ENCODE peak calls at places on chromosomes 5 and 9, in four cellular contexts. I, G, P and C are unnamed samples.
A peak's percentile ranks its signal among the peaks of the same experiment; 100 is the strongest.

GRCh38 chr9:6630502-6631206 is 14.9 kb downstream of the GLDC start:
- DNase-seq in G (no peak), P (no peak), I (no peak), C (no peak)

GRCh38 chr9:71634753-71635152 is 133.6 kb downstream of the CEMIP2 start:
- DNase-seq in P (no peak), I (no peak), G (no peak), C (no peak)

GRCh38 chr9:5310851-5311250 is 6.3 kb upstream of the RLN2 start:
- DNase-seq in I (no peak), P (no peak), G (no peak), C (no peak)

GRCh38 chr5:169803077-169803981 is 166.3 kb downstream of the DOCK2 start:
- DNase-seq in G (no peak), P (peak; percentile 100), I (no peak), C (no peak)

GRCh38 chr5:156913719-156914370 is 49.2 kb downstream of the TIMD4 start:
- DNase-seq in P (no peak), I (no peak), G (no peak), C (no peak)

GRCh38 chr5:145752947-145753346 is 82.2 kb downstream of the PRELID2 start:
- DNase-seq in I (no peak), G (no peak), P (peak; percentile 66), C (no peak)

GRCh38 chr9:71806916-71807315 is 38.6 kb upstream of the CEMIP2 start:
- DNase-seq in I (peak; percentile 86), G (peak; percentile 67), P (peak; percentile 71), C (peak; percentile 14)

GRCh38 chr5:79728396-79728795 is 38.8 kb downstream of the CMYA5 start:
- DNase-seq in G (no peak), I (no peak), P (peak; percentile 6), C (no peak)

GRCh38 chr9:105401651-105402050 is 46.2 kb upstream of the FSD1L start:
- DNase-seq in G (no peak), P (peak; percentile 45), I (peak; percentile 62), C (no peak)
- TF ChIP-seq CTCF in G (no peak), P (no peak), I (peak; percentile 31), C (no peak)

GRCh38 chr5:61901997-61902396 is 404.0 kb upstream of the KIF2A start:
- DNase-seq in P (no peak), I (no peak), G (no peak), C (no peak)

GRCh38 chr5:61906820-61907219 is 399.2 kb upstream of the KIF2A start:
- DNase-seq in G (no peak), P (no peak), I (no peak), C (no peak)

GRCh38 chr5:61905635-61906034 is 400.4 kb upstream of the KIF2A start:
- DNase-seq in P (no peak), I (no peak), G (no peak), C (no peak)

GRCh38 chr5:61907995-61908394 is 398.0 kb upstream of the KIF2A start:
- DNase-seq in G (no peak), P (no peak), I (no peak), C (no peak)

DNA sequence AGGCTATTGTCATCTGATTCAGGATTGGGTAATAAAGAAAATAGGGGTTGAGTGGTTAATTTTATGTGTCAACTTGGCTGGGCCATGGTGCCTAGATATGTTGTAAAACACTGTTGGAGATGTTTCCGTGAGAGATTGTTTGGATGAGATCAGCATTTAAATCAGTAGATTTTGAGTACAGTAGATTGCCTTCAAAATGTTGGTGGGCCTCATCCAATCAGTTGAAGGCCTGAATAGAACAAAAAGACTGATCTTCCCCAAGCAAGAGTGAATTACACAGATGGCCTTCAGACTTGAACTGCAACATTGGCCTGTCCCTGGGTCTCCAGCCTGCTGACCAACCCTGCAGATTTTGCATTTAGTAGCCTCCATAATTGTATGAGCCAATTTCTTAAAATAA is 401.3 kb upstream of the KIF2A start:
- DNase-seq in G (no peak), P (no peak), I (no peak), C (no peak)
- TF ChIP-seq CTCF in G (no peak), P (no peak), I (no peak), C (no peak)

GRCh38 chr9:133429216-133429613 is 7.0 kb downstream of the ADAMTS13 start:
- DNase-seq in I (no peak), P (no peak), G (no peak), C (no peak)

GRCh38 chr9:133428579-133429215 is 6.5 kb downstream of the ADAMTS13 start:
- DNase-seq in I (peak; percentile 76), P (no peak), G (no peak), C (peak; percentile 51)

GRCh38 chr9:133430244-133430643 is 8.1 kb downstream of the ADAMTS13 start:
- DNase-seq in P (no peak), G (no peak), I (no peak), C (no peak)

GRCh38 chr9:133427658-133428348 is 5.6 kb downstream of the ADAMTS13 start:
- DNase-seq in G (no peak), P (no peak), I (no peak), C (no peak)

DNA sequence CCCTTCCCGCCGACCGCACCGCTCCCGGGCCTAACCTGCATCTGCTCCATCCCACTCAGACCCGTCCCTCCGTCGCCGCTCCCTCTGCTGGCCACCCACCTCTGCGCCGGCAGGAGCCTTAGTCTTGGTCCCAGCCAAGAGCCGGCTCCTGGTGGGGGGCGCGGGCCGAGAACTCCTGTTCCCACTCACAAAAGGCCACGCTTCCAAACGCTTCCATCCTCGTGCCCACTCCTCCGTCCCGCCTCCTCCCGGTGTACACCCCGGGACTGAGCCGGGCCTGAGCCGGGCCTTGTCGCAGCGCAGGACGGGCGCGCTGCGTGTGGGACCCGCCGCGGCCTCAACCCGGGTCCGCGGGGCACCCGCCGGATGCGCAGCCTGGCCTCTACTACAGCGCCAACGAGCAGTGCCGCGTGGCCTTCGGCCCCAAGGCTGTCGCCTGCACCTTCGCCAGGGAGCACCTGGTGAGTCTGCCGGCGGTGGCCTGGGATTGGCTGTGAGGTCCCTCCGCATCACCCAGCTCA is 7.5 kb downstream of the ADAMTS13 start:
- DNase-seq in G (no peak), P (no peak), I (peak; percentile 60), C (peak; percentile 64)
- TF ChIP-seq CTCF in G (no peak), P (peak; percentile 23), I (peak; percentile 45), C (peak; percentile 60)

DNA sequence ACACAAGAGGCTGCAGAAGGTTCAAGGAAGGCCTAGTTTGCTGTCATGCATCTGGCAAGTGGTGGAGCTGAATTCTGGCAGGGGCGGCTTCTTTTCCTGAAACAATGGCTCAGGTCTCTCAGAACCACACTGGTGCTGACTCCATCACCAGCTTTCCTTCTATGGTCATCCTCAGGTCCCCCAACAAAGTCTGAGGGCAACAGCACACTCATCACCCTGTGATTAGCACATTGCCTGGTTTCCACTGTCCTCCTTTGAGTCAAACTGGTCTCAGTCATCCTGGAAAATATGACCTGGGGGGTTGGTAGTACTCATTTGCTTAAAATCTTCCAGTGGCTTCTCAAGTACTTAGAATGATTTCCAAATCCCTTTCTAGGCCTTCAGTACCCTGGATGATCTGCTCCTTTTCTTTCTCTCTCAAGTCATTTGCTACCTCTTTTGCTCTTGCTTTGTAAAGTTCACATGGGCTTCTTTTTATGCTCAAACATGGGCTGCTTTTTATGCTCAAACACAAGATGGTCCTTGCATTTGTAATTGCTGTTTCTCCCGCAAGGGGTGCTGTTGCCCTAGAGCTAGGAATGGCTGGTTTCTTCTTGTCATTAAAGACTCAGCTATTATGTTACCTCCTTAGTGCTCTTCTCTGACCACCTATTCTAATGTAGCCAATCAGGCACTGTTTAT is 144.9 kb downstream of the ALDH1A1 start:
- DNase-seq in G (no peak), P (no peak), I (no peak), C (no peak)
- TF ChIP-seq CTCF in G (no peak), P (peak; percentile 30), I (peak; percentile 35), C (peak; percentile 35)

DNA sequence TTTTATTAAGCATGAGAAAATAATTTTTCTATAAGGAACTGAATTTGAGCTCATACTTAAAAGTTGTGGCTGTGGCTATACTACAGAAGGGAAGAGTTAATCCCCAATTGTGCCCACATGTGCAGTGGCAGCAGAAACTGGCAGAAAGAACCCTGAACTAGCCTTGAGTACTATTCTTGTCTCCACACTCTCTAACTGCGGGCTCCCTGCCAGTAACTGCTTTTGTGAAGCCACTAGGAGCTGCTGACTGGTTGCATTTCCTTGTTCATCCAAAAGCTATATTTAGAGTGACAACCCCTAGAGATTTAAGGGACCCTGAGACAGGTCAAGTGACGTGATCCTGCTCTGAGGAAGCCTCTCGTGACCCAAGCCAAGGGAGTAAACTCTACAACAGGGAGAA is 238.6 kb downstream of the ELAVL2 start:
- DNase-seq in I (peak; percentile 79), P (no peak), G (no peak), C (no peak)
- TF ChIP-seq CTCF in I (no peak), P (no peak), G (no peak), C (no peak)

GRCh38 chr5:168317096-168317520 is 25.7 kb downstream of the WWC1 start:
- DNase-seq in G (no peak), I (no peak), P (no peak), C (no peak)

GRCh38 chr5:168314735-168315411 is 23.4 kb downstream of the WWC1 start:
- DNase-seq in P (peak; percentile 98), I (no peak), G (peak; percentile 96), C (no peak)

GRCh38 chr5:168315416-168315990 is 24.1 kb downstream of the WWC1 start:
- DNase-seq in I (no peak), P (no peak), G (no peak), C (no peak)

GRCh38 chr5:168317521-168318147 is 26.2 kb downstream of the WWC1 start:
- DNase-seq in P (peak; percentile 99), I (peak; percentile 58), G (peak; percentile 77), C (peak; percentile 37)

DNA sequence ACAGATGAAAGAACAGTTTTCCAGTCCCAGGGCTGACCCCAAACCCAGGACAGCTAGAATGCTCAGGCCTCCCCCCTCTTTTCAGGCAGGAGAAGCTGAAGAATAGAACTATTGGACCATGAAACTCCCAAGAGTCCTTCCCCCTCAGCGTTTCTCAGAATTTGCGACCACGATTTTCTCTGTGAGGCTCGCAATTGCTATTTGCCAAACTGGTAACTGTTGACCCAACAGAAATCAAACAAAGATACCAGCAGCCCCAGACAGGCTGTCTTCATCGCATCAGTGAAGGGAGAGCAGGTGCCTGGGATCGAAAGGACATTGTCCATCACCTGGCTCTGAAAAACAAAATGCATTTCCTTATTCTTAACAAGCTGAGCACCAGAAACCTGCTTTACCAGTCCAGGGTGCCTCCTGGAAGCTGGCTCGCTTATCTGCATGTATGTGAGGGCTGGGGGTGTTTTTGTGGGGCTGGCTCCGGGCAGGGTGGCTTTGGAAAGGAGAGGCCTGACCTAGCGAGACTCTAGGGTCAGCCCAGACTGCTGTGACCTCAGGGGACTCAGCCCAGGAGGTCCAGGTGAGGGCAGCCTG is 24.6 kb downstream of the WWC1 start:
- DNase-seq in P (no peak), G (peak; percentile 85), I (no peak), C (peak; percentile 55)
- TF ChIP-seq CTCF in P (no peak), G (no peak), I (no peak), C (no peak)

GRCh38 chr5:32115985-32116384 is 58.1 kb downstream of the GOLPH3 start:
- DNase-seq in G (no peak), I (no peak), P (no peak), C (no peak)
- TF ChIP-seq CTCF in G (no peak), I (no peak), P (no peak), C (no peak)